ENCODE peak calls at places on chromosomes 16 and 17, in nine cellular contexts. R is stomach, C is esophagus muscularis mucosa, G is A549, X is tibial nerve, E is sigmoid colon, Z is GM12878, Q is transverse colon, B is upper lobe of left lung. W is an unnamed sample.

GRCh38 chr16:81480856-81481821 is 36.5 kb downstream of the CMIP start:
- DNase-seq in B (peak), E (peak), X (peak), R (peak), G (no peak), Z (peak), Q (peak), C (no peak), W (no peak)

GRCh38 chr16:10931977-10932632 is 10.2 kb downstream of the DEXI start:
- DNase-seq in E (no peak), G (no peak), C (no peak), Z (no peak), Q (no peak), X (no peak), B (no peak), R (no peak), W (no peak)

GRCh38 chr16:1134776-1135458 is 18.0 kb upstream of the CACNA1H start:
- DNase-seq in Q (no peak), G (no peak), Z (no peak), E (no peak), X (no peak), R (peak), B (no peak), C (no peak), W (no peak)

GRCh38 chr16:35730251-35730650 is 2270.8 kb downstream of the TP53TG3F start:
- DNase-seq in R (no peak), Q (no peak), B (no peak), G (no peak), E (no peak), X (no peak), C (peak), Z (no peak), W (no peak)

GRCh38 chr17:42475121-42475520 is 16.4 kb downstream of the ATP6V0A1 start:
- DNase-seq in X (no peak), E (no peak), R (no peak), Q (no peak), Z (no peak), B (no peak), G (no peak), C (no peak), W (no peak)

GRCh38 chr17:39826334-39826733 is 37.8 kb downstream of the IKZF3 start:
- DNase-seq in G (no peak), C (no peak), Z (no peak), Q (no peak), X (no peak), E (no peak), R (no peak), B (no peak), W (no peak)

GRCh38 chr16:1920727-1921155 is 2.5 kb upstream of the HS3ST6 start:
- DNase-seq in G (no peak), C (no peak), X (no peak), B (peak), R (peak), E (no peak), Z (no peak), Q (peak), W (no peak)

GRCh38 chr16:4351880-4352279 is 759 bp upstream of the PAM16 start:
- DNase-seq in G (no peak), Z (no peak), X (no peak), E (peak), R (no peak), Q (no peak), C (no peak), B (no peak), W (no peak)

GRCh38 chr16:76885776-76886175 is 305.2 kb upstream of the MON1B start:
- DNase-seq in X (no peak), Q (no peak), C (no peak), B (no peak), G (no peak), Z (no peak), R (no peak), E (no peak), W (no peak)

GRCh38 chr16:81693467-81694303 is 85.4 kb upstream of the PLCG2 start:
- DNase-seq in Z (no peak), X (no peak), C (no peak), G (no peak), Q (peak), R (no peak), B (no peak), E (peak), W (no peak)

GRCh38 chr17:54945671-54946070 is 22.8 kb downstream of the COX11 start:
- DNase-seq in Z (no peak), G (no peak), C (no peak), E (no peak), Q (no peak), B (no peak), X (no peak), R (no peak), W (no peak)

GRCh38 chr17:81428121-81428515 is 32.9 kb downstream of the BAHCC1 start:
- DNase-seq in Z (no peak), X (no peak), C (no peak), Q (peak), G (no peak), E (no peak), R (peak), B (no peak), W (no peak)

GRCh38 chr16:85529489-85530369 is 83.4 kb upstream of the GSE1 start:
- DNase-seq in Q (no peak), R (no peak), G (no peak), C (no peak), X (no peak), Z (no peak), B (no peak), E (no peak), W (no peak)

GRCh38 chr17:40071720-40072480 is 9.1 kb downstream of the THRA start:
- DNase-seq in G (no peak), Z (no peak), E (peak), X (peak), C (peak), B (peak), Q (peak), R (peak), W (peak)

GRCh38 chr16:78813917-78814316 is 714.5 kb downstream of the WWOX start:
- DNase-seq in Z (no peak), E (no peak), R (no peak), Q (no peak), X (no peak), B (no peak), C (no peak), G (no peak), W (no peak)

GRCh38 chr17:75854111-75854748 is 905 bp downstream of the WBP2 start:
- DNase-seq in C (no peak), Q (no peak), R (no peak), G (peak), Z (no peak), E (peak), X (peak), B (peak), W (no peak)

GRCh38 chr17:76781056-76781982 is 43.4 kb downstream of the MFSD11 start:
- DNase-seq in E (no peak), Q (no peak), B (no peak), G (no peak), Z (no peak), R (no peak), C (no peak), X (no peak), W (no peak)

GRCh38 chr17:7214300-7215135 is 5.1 kb downstream of the DLG4 start:
- DNase-seq in B (peak), E (peak), G (peak), R (peak), Q (peak), X (peak), Z (peak), C (peak), W (peak)
- H3K27ac ChIP-seq in B (peak), E (peak), G (peak), R (peak), Q (peak), X (peak), Z (no peak), C (peak), W (peak)

GRCh38 chr16:21156767-21157467 is 1.6 kb upstream of the LDAF1 start:
- DNase-seq in G (peak), Z (no peak), B (no peak), Q (peak), X (peak), R (peak), C (no peak), E (peak), W (peak)
- TF ChIP-seq EP300 in G (no peak), Z (no peak), B (no peak), Q (no peak), X (no peak), R (no peak), C (no peak), E (no peak), W (no peak)

GRCh38 chr17:64994781-64995538 is 61.6 kb downstream of the GNA13 start:
- DNase-seq in G (no peak), B (no peak), Q (no peak), R (no peak), X (no peak), Z (no peak), C (peak), E (no peak), W (no peak)

GRCh38 chr17:64992325-64992802 is 64.2 kb downstream of the GNA13 start:
- DNase-seq in R (no peak), E (no peak), G (peak), C (no peak), B (no peak), X (no peak), Z (no peak), Q (no peak), W (no peak)

GRCh38 chr17:64993867-64994266 is 62.7 kb downstream of the GNA13 start:
- DNase-seq in B (no peak), C (peak), X (no peak), R (no peak), E (no peak), Z (no peak), Q (no peak), G (no peak), W (no peak)

GRCh38 chr17:64994281-64994680 is 62.3 kb downstream of the GNA13 start:
- DNase-seq in E (no peak), X (no peak), G (no peak), B (no peak), R (no peak), C (peak), Q (no peak), Z (no peak), W (no peak)

DNA sequence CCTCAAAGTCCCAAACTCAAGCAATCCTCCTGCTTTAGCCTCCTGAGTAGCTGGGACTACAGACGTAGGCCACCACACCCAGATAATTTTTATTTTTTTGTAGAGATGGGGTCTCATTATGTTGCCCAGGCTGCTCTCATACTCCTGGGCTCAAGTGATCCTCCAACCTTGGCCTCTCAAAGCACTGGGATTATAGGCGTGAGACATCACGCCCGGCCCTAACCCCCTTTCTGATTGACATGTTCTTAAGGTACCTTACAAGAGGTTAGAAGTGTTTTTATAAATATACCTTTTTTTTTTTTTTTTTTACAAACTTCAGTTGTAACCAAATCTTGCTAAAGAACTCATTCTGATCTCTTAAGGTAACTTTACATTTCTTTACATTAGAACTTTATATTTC is 64.8 kb downstream of the GNA13 start:
- DNase-seq in R (no peak), Q (no peak), G (no peak), X (no peak), B (no peak), Z (no peak), E (no peak), C (no peak), W (no peak)
- TF ChIP-seq CTCF in R (no peak), Q (no peak), G (no peak), X (no peak), B (no peak), Z (no peak), E (no peak), C (no peak), W (no peak)

GRCh38 chr17:4420692-4421131 is 13.0 kb upstream of the SPNS3 start:
- DNase-seq in X (peak), C (no peak), G (peak), Z (peak), B (peak), E (no peak), R (peak), Q (peak), W (no peak)

GRCh38 chr17:4411201-4411600 is 22.5 kb upstream of the SPNS3 start:
- DNase-seq in Q (no peak), R (no peak), E (no peak), Z (no peak), G (no peak), C (no peak), B (no peak), X (no peak), W (no peak)

GRCh38 chr17:4412933-4413831 is 20.6 kb upstream of the SPNS3 start:
- DNase-seq in Z (peak), X (peak), B (peak), R (peak), Q (peak), C (peak), E (peak), G (peak), W (peak)

DNA sequence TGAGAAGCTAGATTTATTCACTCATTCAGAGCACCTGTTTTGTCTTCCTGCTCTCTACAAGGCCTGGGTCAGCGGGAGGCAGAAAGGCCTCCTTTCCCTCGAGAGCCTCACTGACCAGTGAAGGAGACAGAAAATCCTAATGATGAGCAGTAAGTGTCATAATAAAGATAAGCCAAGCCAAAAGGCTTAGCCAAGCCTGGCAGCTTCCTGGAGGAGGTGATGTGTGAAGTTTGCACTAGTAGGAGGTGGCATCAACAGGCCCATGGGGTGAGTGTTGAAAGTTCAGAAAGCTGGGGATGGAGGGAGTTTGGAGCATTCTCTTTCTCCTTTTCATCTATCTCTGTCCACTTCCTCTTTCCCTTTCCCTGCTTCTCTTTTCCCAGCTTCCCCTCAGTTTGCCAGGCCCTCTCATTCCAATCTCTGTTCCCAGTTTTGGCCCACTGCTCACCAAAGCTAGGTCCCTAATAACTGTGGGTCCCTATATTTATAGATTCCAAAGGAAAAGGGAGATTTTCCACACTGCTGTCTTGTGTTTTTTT is 16.5 kb upstream of the SPNS3 start:
- DNase-seq in B (no peak), C (no peak), Q (no peak), E (no peak), X (no peak), Z (no peak), G (no peak), R (no peak), W (no peak)
- H3K27ac ChIP-seq in B (no peak), C (no peak), Q (no peak), E (no peak), X (no peak), Z (no peak), G (no peak), R (no peak), W (no peak)

GRCh38 chr17:58576679-58577367 is 62.4 kb upstream of the MTMR4 start:
- DNase-seq in G (no peak), R (no peak), Z (no peak), C (no peak), X (no peak), Q (no peak), E (no peak), B (no peak), W (no peak)
- TF ChIP-seq EP300 in G (no peak), R (no peak), Z (no peak), C (no peak), X (no peak), Q (no peak), E (no peak), B (no peak), W (no peak)

GRCh38 chr16:58414938-58415451 is 22.7 kb downstream of the GINS3 start:
- DNase-seq in B (no peak), Q (no peak), G (no peak), E (no peak), R (no peak), X (no peak), C (no peak), Z (no peak), W (no peak)
- TF ChIP-seq CTCF in B (no peak), Q (no peak), G (no peak), E (no peak), R (no peak), X (no peak), C (no peak), Z (no peak), W (no peak)

W was measured in ovary.